ENCODE peak calls at places on chromosomes 13 and 19, in eight cellular contexts. Q, N, Z, I, Y, U, P and A are unnamed samples. For H3K9me3, the result is how much of the 10 kb centered on the place peaks cover.

GRCh38 chr19:47156861-47157454 is 26.3 kb downstream of the SAE1 start:
- DNase-seq in Q (no peak), P (no peak), Y (no peak), I (no peak), N (no peak), Z (peak), U (no peak), A (no peak)

GRCh38 chr19:33779849-33780248 is 16.8 kb upstream of the KCTD15 start:
- DNase-seq in P (no peak), I (no peak), U (no peak), Q (no peak), N (no peak), Y (no peak), Z (no peak), A (no peak)

GRCh38 chr13:109095126-109095525 is 465.7 kb downstream of the MYO16 start:
- DNase-seq in N (no peak), Y (no peak), U (no peak), I (no peak), Q (no peak), Z (no peak), P (no peak), A (no peak)

GRCh38 chr13:40672310-40673060 is 6.0 kb upstream of the FOXO1 start:
- DNase-seq in Q (peak), Y (no peak), Z (no peak), I (no peak), U (peak), P (peak), N (peak), A (peak)

GRCh38 chr13:51785592-51786424 is 18.2 kb downstream of the DHRS12 start:
- DNase-seq in U (no peak), Q (peak), N (no peak), I (peak), Z (no peak), Y (no peak), P (peak), A (peak)

GRCh38 chr13:97574926-97575325 is 141.0 kb downstream of the RAP2A start:
- DNase-seq in U (peak), N (peak), P (no peak), Q (peak), Y (peak), Z (peak), I (peak), A (peak)

GRCh38 chr13:51906581-51906980 is 44.8 kb downstream of the CCDC70 start:
- DNase-seq in Z (no peak), P (peak), Q (no peak), Y (no peak), N (peak), U (no peak), I (no peak), A (no peak)

GRCh38 chr13:51066091-51066831 is 44.8 kb downstream of the C13orf42 start:
- DNase-seq in Y (peak), N (peak), U (no peak), Q (no peak), Z (no peak), P (no peak), I (no peak), A (peak)

GRCh38 chr13:29621401-29621800 is 25.9 kb upstream of the SLC7A1 start:
- DNase-seq in Q (no peak), Y (no peak), P (no peak), Z (no peak), I (no peak), N (no peak), U (no peak), A (peak)

GRCh38 chr13:53719281-53719680 is 690.7 kb downstream of the OLFM4 start:
- DNase-seq in Z (no peak), Q (no peak), N (no peak), P (no peak), I (no peak), U (no peak), Y (no peak), A (no peak)

GRCh38 chr13:83440465-83440864 is 441.8 kb downstream of the SLITRK1 start:
- DNase-seq in Y (no peak), Q (no peak), I (no peak), Z (no peak), P (no peak), U (no peak), N (no peak), A (no peak)

GRCh38 chr13:83865161-83866137 is 16.8 kb downstream of the SLITRK1 start:
- DNase-seq in Q (no peak), U (no peak), Z (no peak), P (no peak), I (no peak), N (no peak), Y (no peak), A (no peak)

GRCh38 chr19:49020931-49021895 is 2.9 kb downstream of the CGB3 start:
- DNase-seq in Y (peak), P (peak), Q (no peak), Z (no peak), I (no peak), U (no peak), N (peak), A (peak)

GRCh38 chr19:41997851-41998229 is 3.8 kb upstream of the ATP1A3 start:
- DNase-seq in Y (peak), Q (no peak), Z (no peak), N (no peak), U (no peak), P (peak), I (no peak), A (no peak)

GRCh38 chr19:22595422-22595821 is 38.7 kb upstream of the ZNF492 start:
- DNase-seq in U (no peak), Z (no peak), Y (no peak), P (no peak), Q (no peak), I (no peak), N (no peak), A (no peak)

GRCh38 chr13:24096659-24097058 is 63.9 kb upstream of the SPATA13 start:
- DNase-seq in I (no peak), P (no peak), Q (no peak), Z (no peak), U (no peak), N (no peak), Y (no peak), A (no peak)

GRCh38 chr13:24100152-24100551 is 60.4 kb upstream of the SPATA13 start:
- DNase-seq in Q (no peak), I (no peak), U (no peak), N (no peak), P (no peak), Z (no peak), Y (no peak), A (no peak)

GRCh38 chr13:24097667-24098066 is 62.9 kb upstream of the SPATA13 start:
- DNase-seq in Y (no peak), Q (no peak), Z (no peak), P (no peak), I (no peak), U (no peak), N (no peak), A (no peak)

GRCh38 chr13:24092108-24092507 is 68.4 kb upstream of the SPATA13 start:
- DNase-seq in I (no peak), U (no peak), Y (no peak), P (no peak), Q (no peak), N (no peak), Z (no peak), A (no peak)

DNA sequence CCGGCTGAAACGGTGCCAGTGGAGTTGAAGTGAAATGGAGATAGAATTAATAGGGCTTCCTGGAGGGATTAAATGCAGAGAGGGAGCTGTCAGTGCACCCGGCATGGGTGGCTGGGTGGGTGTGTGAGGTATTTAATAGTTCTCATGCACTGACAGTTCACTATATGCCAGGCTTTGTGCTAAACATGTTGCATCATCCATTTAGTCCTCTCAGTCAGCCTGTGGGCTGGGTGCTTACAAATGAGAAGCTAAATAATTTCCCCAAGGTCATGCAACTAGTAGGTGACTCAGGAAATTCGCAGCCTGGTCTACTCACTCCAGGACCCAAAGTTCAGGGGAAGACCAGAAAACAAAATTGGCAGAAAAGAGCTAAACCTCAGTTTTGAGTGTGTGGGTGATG is 63.5 kb upstream of the SPATA13 start:
- DNase-seq in I (no peak), P (no peak), Z (no peak), N (peak), Q (no peak), Y (no peak), U (no peak), A (peak)
- H3K4me2 ChIP-seq in I (no peak), P (no peak), Z (no peak), N (no peak), Q (no peak), Y (no peak), U (no peak), A (peak)

DNA sequence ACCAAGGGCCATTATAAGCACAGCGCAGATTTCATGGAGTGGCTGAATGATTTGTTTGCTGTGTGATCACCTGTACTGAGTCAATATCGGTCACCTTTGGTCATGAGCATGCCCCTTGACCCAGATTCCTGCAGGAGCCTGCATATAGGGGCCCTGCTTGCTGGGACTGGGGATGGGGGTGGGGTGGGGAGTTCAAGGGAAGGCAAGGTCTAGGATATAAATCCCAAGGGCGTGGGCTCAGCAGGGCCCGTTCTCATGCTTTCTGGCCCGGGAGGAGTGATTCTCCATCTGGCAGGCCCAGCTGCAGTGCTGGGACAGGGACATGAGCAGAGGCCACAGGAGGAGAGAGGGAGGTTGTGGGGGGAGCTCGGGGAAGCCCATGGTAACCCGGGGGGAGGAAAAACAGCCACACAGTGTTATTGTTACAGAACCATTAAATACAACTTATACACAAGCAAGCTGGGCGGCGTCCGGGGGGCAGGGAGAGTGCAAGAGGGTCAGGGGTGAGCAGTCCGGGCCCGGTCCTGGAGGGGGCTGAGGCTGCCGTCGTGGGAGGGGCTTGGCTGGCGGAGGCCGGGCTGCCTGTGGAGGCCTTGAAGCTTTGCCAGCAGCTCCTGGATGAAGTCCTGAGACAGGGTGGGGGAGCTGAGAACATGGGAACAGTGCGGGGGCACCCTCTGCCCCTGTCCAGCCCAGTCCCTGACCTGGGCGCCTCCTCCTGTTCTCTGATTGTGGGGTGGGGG is 5.2 kb downstream of the PPP1R14A start:
- DNase-seq in Y (no peak), I (no peak), N (no peak), Z (no peak), U (no peak), P (no peak), Q (peak), A (peak)
- TF ChIP-seq EZH2phosphoT487 in Y (no peak), I (no peak), N (no peak), Z (no peak), U (no peak), P (no peak), Q (no peak), A (no peak)

GRCh38 chr19:37403403-37403802 is 32.5 kb downstream of the ZNF527 start:
- DNase-seq in N (no peak), P (no peak), Z (no peak), Y (no peak), I (no peak), Q (no peak), U (no peak), A (no peak)
- H3K9me3 ChIP-seq in N (under half), P (under half), Z (under half), Y (under half), I (under half), Q (under half), U (under half), A (under half)

DNA sequence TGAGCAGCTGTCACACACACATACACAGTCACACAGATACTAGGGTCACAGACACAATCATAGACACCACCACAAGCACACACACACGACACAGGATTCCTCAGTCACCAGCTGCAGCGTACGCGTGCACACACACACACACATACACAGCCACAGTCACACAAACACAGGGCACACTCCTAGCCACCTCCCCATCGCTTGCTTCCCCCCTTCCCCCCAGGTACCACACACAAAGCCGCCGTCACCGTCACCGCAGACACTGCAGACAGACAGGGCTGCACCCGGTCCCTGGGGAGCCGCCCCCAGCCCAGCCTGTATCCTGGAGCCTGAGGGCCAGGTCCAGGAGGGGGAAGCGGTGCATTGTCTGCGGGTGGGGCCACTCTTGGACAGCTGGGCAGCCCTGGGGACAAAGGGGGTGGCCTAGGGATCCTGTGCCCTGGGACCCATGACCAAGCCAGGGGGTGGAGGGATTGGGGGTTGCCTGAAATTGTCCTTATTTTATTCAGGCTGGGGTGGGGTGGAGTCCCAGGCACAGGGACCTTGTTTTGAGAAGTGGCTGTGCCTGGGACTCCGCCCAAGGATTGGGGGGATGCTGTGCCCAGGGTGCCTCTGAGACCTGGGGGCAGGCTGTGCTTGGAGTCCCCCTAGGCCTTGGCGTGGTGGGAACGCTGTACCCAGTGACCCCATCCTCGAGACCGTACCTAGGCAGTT is 957 bp downstream of the NUMBL start:
- DNase-seq in U (no peak), Z (no peak), I (peak), Y (no peak), Q (no peak), P (peak), N (peak), A (peak)
- H3K4me2 ChIP-seq in U (peak), Z (peak), I (peak), Y (peak), Q (peak), P (peak), N (peak), A (peak)

DNA sequence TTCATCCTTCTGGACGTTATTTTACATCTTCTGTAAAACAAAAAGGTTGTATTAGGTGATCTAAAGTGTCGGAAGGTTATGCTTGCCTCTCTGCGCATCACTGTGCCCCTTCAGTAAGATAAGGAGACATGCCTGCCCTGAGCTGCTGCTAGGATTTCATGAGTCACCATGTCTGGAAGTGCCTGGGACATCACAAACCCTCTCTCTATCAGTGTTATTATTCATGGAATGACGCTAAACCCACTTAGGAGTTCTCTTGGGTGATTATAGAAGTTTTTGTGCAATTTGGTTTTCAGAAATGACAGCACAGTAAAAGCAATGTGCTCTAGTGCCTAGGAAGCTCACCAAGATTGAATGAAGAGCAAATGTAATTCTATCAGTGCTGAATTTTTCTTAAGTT is 617.7 kb downstream of the DCT start:
- DNase-seq in I (no peak), Y (no peak), Q (peak), U (no peak), P (no peak), Z (no peak), N (no peak), A (peak)
- TF ChIP-seq EZH2phosphoT487 in I (no peak), Y (no peak), Q (no peak), U (no peak), P (no peak), Z (no peak), N (no peak), A (no peak)

DNA sequence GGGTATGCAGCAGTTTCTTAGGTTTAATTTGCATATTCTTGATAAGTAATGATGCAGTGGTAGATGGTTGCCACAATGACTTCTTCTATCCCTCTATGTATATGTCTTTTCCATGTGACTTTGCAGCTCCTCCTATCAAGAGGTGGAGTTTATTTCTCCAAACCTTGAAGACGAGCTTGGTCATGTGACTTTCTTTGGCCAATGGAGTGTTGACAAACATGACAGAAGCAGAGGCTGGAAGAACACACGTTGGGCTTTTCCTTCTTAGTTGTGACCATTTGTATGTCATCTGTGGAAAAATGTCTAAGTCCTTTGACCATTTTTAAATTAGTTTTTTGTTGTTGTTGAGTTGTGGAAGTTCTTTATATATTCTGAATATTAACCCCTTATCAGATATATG is 32.3 kb downstream of the ZNF333 start:
- DNase-seq in Q (no peak), U (no peak), Z (no peak), I (no peak), N (no peak), P (no peak), Y (no peak), A (no peak)
- H3K9me3 ChIP-seq in Q (under half), U (under half), Z (under half), I (under half), N (under half), P (under half), Y (under half), A (under half)

DNA sequence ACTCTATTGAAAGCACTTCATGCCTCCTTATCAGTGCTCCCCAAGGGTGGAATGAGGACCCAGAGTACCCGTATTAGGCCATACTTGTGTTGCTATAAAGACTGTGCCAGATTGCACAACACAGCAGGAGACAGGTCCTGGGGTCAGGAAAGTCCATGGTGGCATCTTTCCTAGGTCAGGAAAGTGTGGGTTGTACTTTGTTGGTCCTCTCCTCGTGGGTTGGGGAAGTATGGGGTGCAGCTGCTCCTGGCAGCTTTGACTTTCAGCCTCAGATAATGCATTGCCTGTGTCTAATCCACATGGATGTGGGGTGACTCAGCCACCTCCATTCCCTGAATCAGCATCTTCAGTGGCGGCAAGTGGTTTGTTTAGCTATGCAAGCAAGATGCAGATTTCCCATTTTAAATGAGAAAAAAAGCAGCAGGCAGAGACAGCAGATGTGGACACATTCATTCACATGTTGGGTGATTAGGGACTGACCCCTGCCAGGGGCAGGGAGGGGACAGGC is 8.4 kb upstream of the CYP2B6 start:
- DNase-seq in Z (no peak), I (no peak), Y (no peak), N (peak), Q (peak), U (no peak), P (no peak), A (peak)
- H3K4me2 ChIP-seq in Z (no peak), I (no peak), Y (no peak), N (no peak), Q (no peak), U (no peak), P (no peak), A (no peak)